ENCODE peak calls at places on chromosomes 6 and 20, in four cellular contexts. Y is A549, F is left lung, P is Caco-2. J is an unnamed sample.

GRCh38 chr6:35381132-35381531 is 38.8 kb downstream of the PPARD start:
- DNase-seq in Y (no peak), F (no peak), P (no peak), J (no peak)

GRCh38 chr20:31617432-31618104 is 12.5 kb downstream of the ID1 start:
- DNase-seq in Y (no peak), F (no peak), P (no peak), J (no peak)

GRCh38 chr6:139446768-139447167 is 72.3 kb upstream of the CITED2 start:
- DNase-seq in Y (no peak), F (no peak), P (no peak), J (no peak)

GRCh38 chr6:41502607-41503434 is 43.4 kb upstream of the FOXP4 start:
- DNase-seq in Y (no peak), F (peak; percentile 46), P (no peak), J (peak; percentile 84)

GRCh38 chr20:46640536-46641311 is 10.5 kb downstream of the SLC13A3 start:
- DNase-seq in Y (no peak), F (no peak), P (no peak), J (no peak)

GRCh38 chr6:125931733-125932450 is 24.7 kb upstream of the HINT3 start:
- DNase-seq in Y (no peak), F (no peak), P (no peak), J (no peak)

GRCh38 chr20:22544462-22544861 is 39.9 kb downstream of the FOXA2 start:
- DNase-seq in Y (no peak), F (no peak), P (no peak), J (no peak)

GRCh38 chr20:59333928-59334327 is 33.5 kb downstream of the EDN3 start:
- DNase-seq in Y (no peak), F (no peak), P (no peak), J (no peak)

GRCh38 chr20:63361507-63362425 is 617 bp upstream of the CHRNA4 start:
- DNase-seq in Y (no peak), F (no peak), P (no peak), J (no peak)

GRCh38 chr20:63359164-63359934 is 1.8 kb downstream of the CHRNA4 start:
- DNase-seq in Y (no peak), F (no peak), P (no peak), J (no peak)

GRCh38 chr20:63359937-63360849 is 956 bp downstream of the CHRNA4 start:
- DNase-seq in Y (no peak), F (no peak), P (no peak), J (no peak)

GRCh38 chr20:63362426-63363009 is 1.4 kb upstream of the CHRNA4 start:
- DNase-seq in Y (no peak), F (no peak), P (no peak), J (no peak)

DNA sequence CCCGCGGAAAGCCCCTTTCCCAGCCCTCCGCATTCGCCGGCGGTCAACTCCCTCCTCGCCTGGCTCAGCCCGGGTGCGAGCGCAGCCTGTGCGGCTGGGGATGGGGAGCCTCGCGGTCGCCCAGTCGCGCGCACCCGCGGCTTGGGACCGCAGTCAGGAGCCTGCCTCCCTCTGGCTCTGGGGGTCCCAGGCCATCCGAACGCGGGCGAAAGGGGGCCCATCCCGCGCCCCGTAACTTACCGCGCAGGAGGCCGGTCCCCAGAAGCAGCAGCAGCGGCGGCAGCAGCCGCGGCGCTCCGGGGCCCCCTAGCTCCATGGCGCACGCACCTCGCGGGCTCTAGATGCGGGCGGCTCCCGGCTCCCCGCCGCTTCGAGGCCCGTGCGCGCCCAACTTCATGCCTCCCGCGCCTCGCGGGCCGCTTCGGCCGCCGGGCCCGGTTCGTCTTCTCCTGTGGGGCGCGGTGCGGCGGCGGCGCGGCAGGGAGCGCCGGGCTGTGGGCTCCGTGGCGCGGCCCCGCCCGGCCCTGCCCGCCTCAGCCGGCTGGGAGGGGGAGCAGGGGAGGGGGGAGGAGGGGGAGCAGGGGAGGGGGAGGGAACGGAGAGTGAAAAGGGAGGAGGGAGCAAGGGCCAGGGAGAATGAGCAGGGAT is at the start of gene CHRNA4:
- DNase-seq in Y (no peak), F (no peak), P (no peak), J (no peak)
- H3K4me3 ChIP-seq in Y (peak within 1 kb of the TSS; percentile 36), F (no peak within 1 kb of the TSS), P (no peak within 1 kb of the TSS), J (no peak within 1 kb of the TSS)

DNA sequence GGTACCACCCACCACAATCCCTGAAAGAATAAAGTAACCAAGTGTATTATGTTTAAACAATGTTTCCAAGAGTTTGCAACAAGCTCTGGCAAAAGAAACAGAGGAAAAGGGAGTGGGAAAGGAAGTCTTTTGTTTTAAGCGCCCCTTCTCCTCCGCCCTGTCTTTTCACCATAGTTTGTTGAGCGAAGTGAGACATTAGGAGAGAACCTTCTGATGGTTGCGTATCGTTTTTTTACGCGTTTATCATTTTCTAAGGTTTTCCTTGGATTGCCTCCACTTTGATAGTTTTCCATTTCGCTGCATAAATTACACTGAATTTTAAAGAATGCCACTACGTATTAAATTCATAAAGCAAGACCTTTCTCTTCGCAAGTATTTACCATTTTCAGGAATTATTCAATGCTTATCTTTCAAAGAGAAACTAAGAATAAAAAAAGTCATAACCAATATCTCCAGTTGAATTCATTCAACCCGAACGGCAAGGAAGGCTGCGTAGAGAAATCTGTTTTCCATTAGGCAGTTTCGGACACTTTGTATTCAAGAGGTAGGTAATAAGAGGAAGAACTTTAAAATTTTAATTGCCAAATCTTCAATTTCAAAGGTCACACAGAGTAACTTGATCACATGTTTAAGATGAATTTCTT is 926 bp upstream of the EPHA7 start:
- DNase-seq in Y (no peak), F (no peak), P (no peak), J (no peak)
- H3K4me3 ChIP-seq in Y (peak overlapping the region; percentile 48), F (peak overlapping the region; percentile 26), P (no peak overlapping the region), J (no peak overlapping the region)

DNA sequence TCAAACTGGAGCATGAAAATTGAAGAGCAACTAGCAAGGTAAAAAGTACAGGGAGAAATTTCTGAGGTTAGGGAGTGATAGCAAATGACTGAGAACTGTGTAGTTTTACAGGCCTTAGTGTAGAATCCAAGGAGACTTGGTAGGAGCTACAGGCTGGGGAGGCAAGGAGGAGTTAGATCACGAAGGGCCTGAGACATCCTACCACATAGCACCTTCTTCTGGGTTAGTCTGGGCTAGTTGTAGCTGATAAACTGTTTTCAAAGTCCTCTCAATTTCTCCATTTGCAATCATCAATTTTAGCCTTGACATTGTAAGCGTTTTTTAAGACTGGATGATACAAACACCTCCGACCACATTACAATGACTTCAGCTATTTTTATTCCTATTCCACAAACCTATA is 209.7 kb downstream of the TMEM200A start:
- DNase-seq in Y (no peak), F (no peak), P (no peak), J (no peak)
- H3K4me3 ChIP-seq in Y (no peak overlapping the region), F (no peak overlapping the region), P (no peak overlapping the region), J (no peak overlapping the region)

GRCh38 chr6:53593001-53593488 is 48.1 kb upstream of the GCLC start:
- DNase-seq in Y (no peak), F (no peak), P (no peak), J (no peak)

GRCh38 chr6:53587291-53587690 is 42.4 kb upstream of the GCLC start:
- DNase-seq in Y (no peak), F (no peak), P (no peak), J (no peak)

GRCh38 chr6:53588816-53589509 is 44.1 kb upstream of the GCLC start:
- DNase-seq in Y (no peak), F (no peak), P (no peak), J (no peak)

GRCh38 chr6:53591873-53592272 is 47.0 kb upstream of the GCLC start:
- DNase-seq in Y (no peak), F (no peak), P (no peak), J (no peak)
- H3K4me3 ChIP-seq in Y (no peak overlapping the region), F (no peak overlapping the region), P (no peak overlapping the region), J (no peak overlapping the region)

DNA sequence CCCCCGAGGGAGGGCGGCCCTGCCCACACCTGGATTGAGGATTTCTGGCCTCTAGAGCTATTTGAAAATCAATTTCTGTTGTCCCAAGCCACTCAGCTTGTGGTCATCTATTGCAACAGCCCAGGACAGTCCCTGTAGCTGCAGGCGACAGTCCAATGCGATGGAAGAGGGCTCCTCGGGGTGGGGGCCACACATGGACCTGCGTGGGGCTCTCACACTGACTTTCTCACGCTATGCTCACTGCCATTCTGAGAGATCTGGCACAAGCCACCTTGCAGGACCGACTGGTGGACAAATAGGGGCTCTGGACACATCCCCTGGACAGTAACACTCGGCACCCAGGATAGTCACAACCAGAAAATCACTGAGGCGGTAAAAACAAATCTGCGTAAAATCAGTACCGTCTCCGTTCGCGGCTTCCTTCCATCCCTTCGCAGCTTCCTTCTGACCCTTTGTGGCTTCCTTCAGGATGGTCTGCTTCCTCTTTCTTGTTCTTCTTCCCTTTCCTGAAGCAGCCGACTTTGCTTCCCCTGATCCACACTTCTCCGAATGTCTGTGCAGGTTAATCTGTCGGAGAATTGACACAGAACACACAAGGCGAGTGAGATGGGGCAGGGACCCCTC is 21.8 kb downstream of the CTCFL start:
- DNase-seq in Y (no peak), F (no peak), P (no peak), J (no peak)
- H3K4me3 ChIP-seq in Y (no peak overlapping the region), F (no peak overlapping the region), P (no peak overlapping the region), J (no peak overlapping the region)

DNA sequence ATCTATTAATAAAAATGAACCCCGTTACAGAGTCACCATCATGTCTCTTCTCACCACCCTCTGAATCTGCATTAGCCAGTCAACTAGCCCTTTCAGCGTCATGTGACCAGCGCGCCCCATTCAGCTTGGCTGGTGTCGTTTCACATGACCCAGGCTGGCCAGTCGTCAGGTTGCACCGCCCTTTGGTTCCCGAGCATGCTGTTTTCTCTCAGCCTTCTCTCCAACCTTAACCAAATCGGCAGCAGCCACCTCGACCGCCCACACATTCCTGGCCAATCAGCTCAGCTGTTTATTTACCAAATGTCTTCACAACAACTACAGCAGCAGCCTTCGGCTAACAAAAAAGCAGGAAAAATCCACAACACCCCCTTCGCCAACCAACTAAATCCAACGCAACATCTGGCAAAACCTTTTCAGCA is 5.6 kb downstream of the SRSF3 start:
- DNase-seq in Y (no peak), F (no peak), P (no peak), J (no peak)
- H3K4me3 ChIP-seq in Y (no peak overlapping the region), F (no peak overlapping the region), P (no peak overlapping the region), J (peak overlapping the region; percentile 7)

GRCh38 chr20:49411221-49411925 is 71.1 kb downstream of the KCNB1 start:
- DNase-seq in Y (no peak), F (no peak), P (no peak), J (no peak)
- H3K4me3 ChIP-seq in Y (no peak overlapping the region), F (no peak overlapping the region), P (no peak overlapping the region), J (no peak overlapping the region)

GRCh38 chr20:11229772-11230171 is 556.0 kb upstream of the JAG1 start:
- DNase-seq in Y (peak; percentile 15), F (no peak), P (peak; percentile 73), J (peak; percentile 4)
- H3K4me3 ChIP-seq in Y (no peak overlapping the region), F (no peak overlapping the region), P (no peak overlapping the region), J (no peak overlapping the region)

J was measured in thyroid gland.